ENCODE peak calls at places on chromosome 19, in five cellular contexts. One of them, this sample, is unnamed. For H3K4me1 and H3K27me3, the result is how much of the 10 kb centered on the place peaks cover.

GRCh38 chr19:13839938-13840750 is 36.8 kb upstream of the NANOS3 start:
- DNase-seq in endothelial cell of umbilical vein: peak
- DNase-seq in lower lobe of right lung: peak
- DNase-seq in pancreas: peak
- DNase-seq in H9: peak
- DNase-seq in this sample: peak

GRCh38 chr19:48401277-48401676 is 7.8 kb downstream of the GRIN2D start:
- DNase-seq in endothelial cell of umbilical vein: no peak
- DNase-seq in lower lobe of right lung: no peak
- DNase-seq in pancreas: no peak
- DNase-seq in H9: peak
- DNase-seq in this sample: no peak

GRCh38 chr19:47540748-47541147 is 25.9 kb upstream of the NAPA start:
- DNase-seq in endothelial cell of umbilical vein: no peak
- DNase-seq in lower lobe of right lung: no peak
- DNase-seq in H9: no peak
- DNase-seq in pancreas: no peak
- DNase-seq in this sample: no peak

GRCh38 chr19:27971071-27971470 is 1241.9 kb downstream of the UQCRFS1 start:
- DNase-seq in H9: peak
- DNase-seq in lower lobe of right lung: no peak
- DNase-seq in endothelial cell of umbilical vein: no peak
- DNase-seq in pancreas: no peak
- DNase-seq in this sample: no peak

GRCh38 chr19:33580645-33581037 is 41.1 kb upstream of the CHST8 start:
- DNase-seq in lower lobe of right lung: no peak
- DNase-seq in pancreas: no peak
- DNase-seq in H9: no peak
- DNase-seq in endothelial cell of umbilical vein: no peak
- DNase-seq in this sample: no peak

GRCh38 chr19:39998511-39998910 is 1.7 kb downstream of the ZNF546 start:
- DNase-seq in pancreas: no peak
- DNase-seq in endothelial cell of umbilical vein: no peak
- DNase-seq in H9: no peak
- DNase-seq in lower lobe of right lung: no peak
- DNase-seq in this sample: no peak

GRCh38 chr19:41691268-41691970 is 3.3 kb upstream of the CEACAM7 start:
- DNase-seq in lower lobe of right lung: no peak
- DNase-seq in endothelial cell of umbilical vein: peak
- DNase-seq in H9: peak
- DNase-seq in pancreas: no peak
- DNase-seq in this sample: no peak

GRCh38 chr19:54561840-54562239 is 11.8 kb upstream of the LILRA2 start:
- DNase-seq in lower lobe of right lung: no peak
- DNase-seq in endothelial cell of umbilical vein: no peak
- DNase-seq in pancreas: no peak
- DNase-seq in H9: no peak
- DNase-seq in this sample: no peak

GRCh38 chr19:24060687-24061356 is 26.2 kb upstream of the ZNF254 start:
- DNase-seq in endothelial cell of umbilical vein: no peak
- DNase-seq in lower lobe of right lung: no peak
- DNase-seq in H9: no peak
- DNase-seq in pancreas: no peak
- DNase-seq in this sample: no peak

GRCh38 chr19:42010245-42011126 is 16.5 kb upstream of the ATP1A3 start:
- DNase-seq in lower lobe of right lung: no peak
- DNase-seq in pancreas: no peak
- DNase-seq in endothelial cell of umbilical vein: no peak
- DNase-seq in H9: no peak
- DNase-seq in this sample: no peak

GRCh38 chr19:6489278-6490061 is 7.9 kb upstream of the DENND1C start:
- DNase-seq in endothelial cell of umbilical vein: no peak
- DNase-seq in H9: no peak
- DNase-seq in pancreas: no peak
- DNase-seq in lower lobe of right lung: no peak
- DNase-seq in this sample: no peak

GRCh38 chr19:1852294-1852646 is 4.0 kb upstream of the REXO1 start:
- DNase-seq in pancreas: no peak
- DNase-seq in endothelial cell of umbilical vein: no peak
- DNase-seq in lower lobe of right lung: no peak
- DNase-seq in H9: no peak
- DNase-seq in this sample: no peak

GRCh38 chr19:12077375-12077774 is 12.8 kb downstream of the ZNF844 start:
- DNase-seq in endothelial cell of umbilical vein: no peak
- DNase-seq in lower lobe of right lung: no peak
- DNase-seq in H9: no peak
- DNase-seq in pancreas: no peak
- DNase-seq in this sample: no peak

GRCh38 chr19:16623576-16623975 is 4.4 kb downstream of the MED26 start:
- DNase-seq in endothelial cell of umbilical vein: no peak
- DNase-seq in lower lobe of right lung: no peak
- DNase-seq in pancreas: no peak
- DNase-seq in H9: no peak
- DNase-seq in this sample: no peak

GRCh38 chr19:17616961-17617806 is 61.7 kb downstream of the COLGALT1 start:
- DNase-seq in pancreas: no peak
- DNase-seq in endothelial cell of umbilical vein: no peak
- DNase-seq in lower lobe of right lung: no peak
- DNase-seq in H9: peak
- DNase-seq in this sample: no peak

GRCh38 chr19:50537769-50538230 is 24.1 kb upstream of the ASPDH start:
- DNase-seq in endothelial cell of umbilical vein: peak
- DNase-seq in H9: peak
- DNase-seq in lower lobe of right lung: peak
- DNase-seq in pancreas: peak
- DNase-seq in this sample: peak

GRCh38 chr19:18430417-18431144 is 7.4 kb downstream of the ISYNA1 start:
- DNase-seq in lower lobe of right lung: no peak
- DNase-seq in endothelial cell of umbilical vein: no peak
- DNase-seq in pancreas: no peak
- DNase-seq in H9: no peak
- DNase-seq in this sample: no peak

GRCh38 chr19:57850553-57851017 is 926 bp downstream of the ZNF587 start:
- DNase-seq in lower lobe of right lung: no peak
- DNase-seq in H9: peak
- DNase-seq in endothelial cell of umbilical vein: peak
- DNase-seq in pancreas: no peak
- DNase-seq in this sample: no peak

GRCh38 chr19:23673132-23673531 is 13.9 kb downstream of the ZNF675 start:
- DNase-seq in endothelial cell of umbilical vein: no peak
- DNase-seq in H9: no peak
- DNase-seq in pancreas: no peak
- DNase-seq in lower lobe of right lung: no peak
- DNase-seq in this sample: no peak

GRCh38 chr19:38055040-38055439 is 148.0 kb downstream of the SIPA1L3 start:
- DNase-seq in pancreas: no peak
- DNase-seq in lower lobe of right lung: no peak
- DNase-seq in H9: no peak
- DNase-seq in endothelial cell of umbilical vein: no peak
- DNase-seq in this sample: peak

GRCh38 chr19:12847159-12848139 is 9.1 kb downstream of the MAST1 start:
- DNase-seq in H9: peak
- DNase-seq in pancreas: peak
- DNase-seq in endothelial cell of umbilical vein: peak
- DNase-seq in lower lobe of right lung: peak
- DNase-seq in this sample: peak

GRCh38 chr19:33040994-33041827 is 23.5 kb downstream of the RHPN2 start:
- DNase-seq in H9: no peak
- DNase-seq in endothelial cell of umbilical vein: no peak
- DNase-seq in lower lobe of right lung: no peak
- DNase-seq in pancreas: peak
- DNase-seq in this sample: no peak

GRCh38 chr19:56367829-56368711 is 25.3 kb downstream of the ZNF582 start:
- DNase-seq in lower lobe of right lung: peak
- DNase-seq in pancreas: peak
- DNase-seq in endothelial cell of umbilical vein: peak
- DNase-seq in H9: peak
- DNase-seq in this sample: peak

GRCh38 chr19:42282036-42282762 is 13.1 kb downstream of the CIC start:
- DNase-seq in endothelial cell of umbilical vein: no peak
- DNase-seq in lower lobe of right lung: no peak
- DNase-seq in pancreas: no peak
- DNase-seq in H9: no peak
- DNase-seq in this sample: no peak

GRCh38 chr19:13281567-13282291 is 131.5 kb downstream of the IER2 start:
- DNase-seq in lower lobe of right lung: no peak
- DNase-seq in pancreas: no peak
- DNase-seq in H9: no peak
- DNase-seq in endothelial cell of umbilical vein: no peak
- DNase-seq in this sample: no peak

GRCh38 chr19:38684078-38684861 is 36.8 kb downstream of the ACTN4 start:
- DNase-seq in endothelial cell of umbilical vein: peak
- DNase-seq in H9: peak
- DNase-seq in pancreas: no peak
- DNase-seq in lower lobe of right lung: peak
- DNase-seq in this sample: no peak

GRCh38 chr19:29571181-29571580 is 34.9 kb upstream of the POP4 start:
- DNase-seq in H9: no peak
- DNase-seq in endothelial cell of umbilical vein: no peak
- DNase-seq in lower lobe of right lung: no peak
- DNase-seq in pancreas: no peak
- DNase-seq in this sample: no peak

DNA sequence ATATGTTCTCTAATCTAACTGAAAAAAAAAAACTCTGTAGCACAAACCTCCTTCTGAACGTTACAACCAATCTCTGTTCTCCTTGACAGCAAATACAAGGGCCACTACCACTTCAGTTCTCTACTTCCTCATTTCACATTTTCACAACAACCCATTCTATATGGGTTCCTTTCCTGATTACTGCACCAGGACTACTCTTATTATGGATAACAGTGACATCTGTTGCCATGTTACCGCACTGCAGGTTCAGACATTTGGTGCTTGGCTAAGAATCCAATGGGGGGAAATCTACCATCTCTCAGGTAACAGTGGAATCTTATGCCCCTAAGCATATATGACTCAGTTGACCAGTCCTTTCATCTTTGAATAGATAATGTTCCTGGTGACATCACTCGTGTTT is 11.6 kb upstream of the FPR3 start:
- DNase-seq in lower lobe of right lung: no peak
- DNase-seq in endothelial cell of umbilical vein: no peak
- DNase-seq in H9: no peak
- DNase-seq in pancreas: no peak
- DNase-seq in this sample: no peak
- TF ChIP-seq CTCF in lower lobe of right lung: no peak
- TF ChIP-seq CTCF in endothelial cell of umbilical vein: no peak
- TF ChIP-seq CTCF in H9: peak
- TF ChIP-seq CTCF in pancreas: no peak
- TF ChIP-seq CTCF in this sample: no peak

GRCh38 chr19:45096700-45097099 is 3.7 kb downstream of the PPP1R37 start:
- DNase-seq in endothelial cell of umbilical vein: no peak
- DNase-seq in H9: no peak
- DNase-seq in pancreas: no peak
- DNase-seq in lower lobe of right lung: no peak
- DNase-seq in this sample: no peak

GRCh38 chr19:45098521-45099464 is 5.8 kb downstream of the PPP1R37 start:
- DNase-seq in H9: no peak
- DNase-seq in lower lobe of right lung: no peak
- DNase-seq in pancreas: no peak
- DNase-seq in endothelial cell of umbilical vein: peak
- DNase-seq in this sample: no peak

GRCh38 chr19:45095496-45096413 is 2.8 kb downstream of the PPP1R37 start:
- DNase-seq in lower lobe of right lung: no peak
- DNase-seq in endothelial cell of umbilical vein: no peak
- DNase-seq in H9: no peak
- DNase-seq in pancreas: no peak
- DNase-seq in this sample: no peak

GRCh38 chr19:45097776-45098520 is 5.0 kb downstream of the PPP1R37 start:
- DNase-seq in pancreas: peak
- DNase-seq in endothelial cell of umbilical vein: peak
- DNase-seq in H9: no peak
- DNase-seq in lower lobe of right lung: no peak
- DNase-seq in this sample: no peak

DNA sequence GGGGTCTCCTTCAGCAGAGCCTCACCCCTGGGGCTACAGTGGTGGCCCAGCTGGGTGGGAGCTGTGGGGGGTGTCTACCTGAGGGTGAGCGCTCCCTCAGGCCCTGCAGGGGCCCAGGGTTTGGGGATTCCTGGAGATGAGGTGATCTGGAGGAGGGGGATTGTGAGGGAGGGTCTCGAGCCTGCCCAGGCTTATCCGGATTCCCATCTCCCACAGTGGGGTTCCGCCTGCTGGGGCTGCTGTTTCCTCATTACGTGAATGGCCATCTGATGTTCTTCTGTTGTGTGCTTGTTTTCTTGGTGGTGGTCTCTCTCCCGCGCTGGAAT is 4.4 kb downstream of the PPP1R37 start:
- DNase-seq in H9: no peak
- DNase-seq in endothelial cell of umbilical vein: no peak
- DNase-seq in lower lobe of right lung: no peak
- DNase-seq in pancreas: no peak
- DNase-seq in this sample: no peak
- H3K4me1 ChIP-seq in H9: under half
- H3K4me1 ChIP-seq in endothelial cell of umbilical vein: under half
- H3K4me1 ChIP-seq in lower lobe of right lung: half or more
- H3K4me1 ChIP-seq in pancreas: under half
- H3K4me1 ChIP-seq in this sample: half or more

DNA sequence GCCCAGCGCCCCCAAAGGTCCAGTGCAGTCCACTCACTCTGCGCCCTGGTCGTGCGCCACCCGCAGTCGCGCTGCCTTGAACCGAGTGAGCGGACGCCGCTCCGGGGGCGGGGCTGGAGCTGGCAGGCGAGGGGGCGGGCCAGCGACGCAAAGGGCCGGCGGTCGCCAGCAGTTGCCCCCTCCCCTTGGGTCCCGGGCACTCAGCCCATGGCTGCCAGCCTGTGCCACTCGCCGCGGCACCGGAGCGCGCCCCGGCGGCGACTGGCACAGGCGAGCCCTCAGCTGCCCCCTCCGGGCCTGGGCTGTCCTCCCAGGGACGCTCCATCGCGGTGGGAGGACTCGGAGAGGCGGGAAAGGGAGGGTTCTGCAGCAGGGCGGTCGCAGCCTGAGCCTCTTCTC is at the start of gene S1PR5:
- DNase-seq in pancreas: peak
- DNase-seq in endothelial cell of umbilical vein: no peak
- DNase-seq in H9: peak
- DNase-seq in lower lobe of right lung: no peak
- DNase-seq in this sample: peak
- H3K27me3 ChIP-seq in pancreas: under half
- H3K27me3 ChIP-seq in endothelial cell of umbilical vein: half or more
- H3K27me3 ChIP-seq in H9: under half
- H3K27me3 ChIP-seq in lower lobe of right lung: half or more
- H3K27me3 ChIP-seq in this sample: half or more

GRCh38 chr19:680287-681028 is 4.3 kb downstream of the FSTL3 start:
- DNase-seq in lower lobe of right lung: peak
- DNase-seq in pancreas: peak
- DNase-seq in endothelial cell of umbilical vein: peak
- DNase-seq in H9: peak
- DNase-seq in this sample: peak
- TF ChIP-seq CTCF in lower lobe of right lung: peak
- TF ChIP-seq CTCF in pancreas: peak
- TF ChIP-seq CTCF in endothelial cell of umbilical vein: peak
- TF ChIP-seq CTCF in H9: peak
- TF ChIP-seq CTCF in this sample: peak

GRCh38 chr19:4705413-4706131 is 18.1 kb downstream of the DPP9 start:
- DNase-seq in pancreas: no peak
- DNase-seq in H9: no peak
- DNase-seq in endothelial cell of umbilical vein: no peak
- DNase-seq in lower lobe of right lung: no peak
- DNase-seq in this sample: peak
- H3K4me1 ChIP-seq in pancreas: under half
- H3K4me1 ChIP-seq in H9: under half
- H3K4me1 ChIP-seq in endothelial cell of umbilical vein: under half
- H3K4me1 ChIP-seq in lower lobe of right lung: half or more
- H3K4me1 ChIP-seq in this sample: under half